ENCODE peak calls at places on chromosomes 12 and 14, in four cellular contexts. Z, N, L and C are unnamed samples.

GRCh38 chr14:51304956-51305355 is 64.9 kb downstream of the TMX1 start:
- DNase-seq in Z (no peak), N (no peak), L (no peak), C (no peak)

GRCh38 chr12:72465940-72466630 is 193.9 kb downstream of the TRHDE start:
- DNase-seq in Z (no peak), N (no peak), L (no peak), C (no peak)

GRCh38 chr14:55440385-55440784 is at the start of gene TBPL2:
- DNase-seq in Z (no peak), N (no peak), L (no peak), C (no peak)

GRCh38 chr12:95674631-95675030 is 115.9 kb downstream of the NTN4 start:
- DNase-seq in Z (no peak), N (no peak), L (no peak), C (peak)

GRCh38 chr12:108855284-108856169 is 1.9 kb downstream of the SSH1 start:
- DNase-seq in Z (no peak), N (no peak), L (no peak), C (peak)

GRCh38 chr14:31937730-31938346 is 139.3 kb upstream of the ARHGAP5 start:
- DNase-seq in Z (no peak), N (peak), L (no peak), C (peak)

GRCh38 chr12:65853489-65854157 is 29.3 kb downstream of the HMGA2 start:
- DNase-seq in Z (no peak), N (no peak), L (no peak), C (no peak)

GRCh38 chr14:38286481-38286880 is 30.6 kb upstream of the CLEC14A start:
- DNase-seq in Z (no peak), N (no peak), L (no peak), C (no peak)

GRCh38 chr12:13079440-13079906 is 24.0 kb downstream of the GSG1 start:
- DNase-seq in Z (no peak), N (no peak), L (no peak), C (no peak)

GRCh38 chr12:43805857-43806736 is at the start of gene TWF1:
- DNase-seq in Z (peak), N (peak), L (peak), C (peak)

GRCh38 chr12:27966870-27967269 is 5.7 kb downstream of the PTHLH start:
- DNase-seq in Z (no peak), N (no peak), L (no peak), C (no peak)

GRCh38 chr12:6824085-6824800 is 2.6 kb downstream of the GPR162 start:
- DNase-seq in Z (no peak), N (no peak), L (no peak), C (peak)

GRCh38 chr12:76449993-76450392 is 101.8 kb upstream of the BBS10 start:
- DNase-seq in Z (no peak), N (no peak), L (no peak), C (no peak)

GRCh38 chr12:70985850-70986249 is 65.3 kb upstream of the PTPRR start:
- DNase-seq in Z (no peak), N (no peak), L (no peak), C (no peak)

GRCh38 chr12:69161835-69162234 is 77.5 kb upstream of the CPSF6 start:
- DNase-seq in Z (no peak), N (no peak), L (peak), C (peak)

GRCh38 chr12:2215709-2216560 is 163.1 kb downstream of the CACNA1C start:
- DNase-seq in Z (no peak), N (no peak), L (no peak), C (peak)

GRCh38 chr14:65344011-65344410 is 68.5 kb upstream of the FUT8 start:
- DNase-seq in Z (no peak), N (no peak), L (no peak), C (no peak)

GRCh38 chr14:54515670-54516069 is 6.0 kb downstream of the CGRRF1 start:
- DNase-seq in Z (no peak), N (no peak), L (no peak), C (no peak)

GRCh38 chr12:101670007-101670671 is 27.3 kb upstream of the CHPT1 start:
- DNase-seq in Z (peak), N (no peak), L (peak), C (peak)

GRCh38 chr12:24615967-24616411 is 332.9 kb downstream of the BCAT1 start:
- DNase-seq in Z (no peak), N (no peak), L (no peak), C (no peak)

GRCh38 chr12:1972856-1973317 is 31.4 kb downstream of the DCP1B start:
- DNase-seq in Z (no peak), N (no peak), L (no peak), C (peak)

GRCh38 chr12:114902665-114903393 is 218.9 kb upstream of the TBX3 start:
- DNase-seq in Z (no peak), N (no peak), L (no peak), C (no peak)

GRCh38 chr12:3744216-3744883 is 8.6 kb downstream of the CRACR2A start:
- DNase-seq in Z (no peak), N (no peak), L (no peak), C (no peak)

GRCh38 chr12:75476076-75476475 is 4.5 kb upstream of the GLIPR1 start:
- DNase-seq in Z (no peak), N (no peak), L (no peak), C (no peak)

GRCh38 chr12:92987846-92988621 is 58.9 kb upstream of the EEA1 start:
- DNase-seq in Z (no peak), N (no peak), L (no peak), C (peak)

GRCh38 chr12:26226629-26227375 is 31.4 kb downstream of the SSPN start:
- DNase-seq in Z (no peak), N (no peak), L (no peak), C (peak)

GRCh38 chr12:42204819-42205218 is 33.2 kb downstream of the YAF2 start:
- DNase-seq in Z (no peak), N (no peak), L (no peak), C (no peak)

GRCh38 chr12:12646483-12647072 is 34.9 kb downstream of the CREBL2 start:
- DNase-seq in Z (no peak), N (no peak), L (no peak), C (no peak)

GRCh38 chr14:75401356-75401755 is 26.5 kb upstream of the JDP2 start:
- DNase-seq in Z (no peak), N (no peak), L (no peak), C (peak)

GRCh38 chr12:6229224-6229748 is 29.1 kb downstream of the CD9 start:
- DNase-seq in Z (no peak), N (no peak), L (no peak), C (peak)

GRCh38 chr12:62808166-62808879 is 126.6 kb downstream of the PPM1H start:
- DNase-seq in Z (no peak), N (no peak), L (no peak), C (no peak)

GRCh38 chr14:53848851-53849250 is 107.8 kb downstream of the BMP4 start:
- DNase-seq in Z (no peak), N (no peak), L (no peak), C (no peak)

GRCh38 chr14:73143003-73143402 is 6.7 kb downstream of the PSEN1 start:
- DNase-seq in Z (no peak), N (no peak), L (no peak), C (peak)

GRCh38 chr12:20572451-20572850 is 122.7 kb upstream of the SLCO1C1 start:
- DNase-seq in Z (no peak), N (no peak), L (no peak), C (no peak)

GRCh38 chr14:74548881-74549280 is 55.3 kb downstream of the ISCA2 start:
- DNase-seq in Z (no peak), N (no peak), L (no peak), C (no peak)

GRCh38 chr12:86170051-86170450 is 86.1 kb downstream of the MGAT4C start:
- DNase-seq in Z (no peak), N (no peak), L (no peak), C (no peak)

GRCh38 chr14:51079085-51079484 is 15.8 kb downstream of the TRIM9 start:
- DNase-seq in Z (no peak), N (no peak), L (no peak), C (no peak)

GRCh38 chr12:1013618-1014489 is 22.8 kb downstream of the ERC1 start:
- DNase-seq in Z (no peak), N (no peak), L (no peak), C (no peak)